ENCODE peak calls at places on chromosomes 11 and 22, in six cellular contexts. G is HCT116, Q is HepG2, C is K562, K is H1, B is GM12878. D is an unnamed sample. For H3K4me1, the result is how much of the 10 kb centered on the place peaks cover.

GRCh38 chr11:119363874-119364590 is 17.5 kb downstream of the USP2 start:
- DNase-seq in C (peak), B (no peak), G (no peak), K (peak), Q (no peak), D (no peak)

GRCh38 chr11:117915219-117915618 is 14.0 kb downstream of the TMPRSS13 start:
- DNase-seq in G (no peak), Q (no peak), K (no peak), C (no peak), B (no peak), D (no peak)

GRCh38 chr11:78350646-78351165 is 66.9 kb downstream of the GAB2 start:
- DNase-seq in C (no peak), B (peak), G (no peak), K (no peak), Q (no peak), D (no peak)

GRCh38 chr22:45284705-45285305 is at the start of gene UPK3A:
- DNase-seq in K (peak), Q (no peak), G (peak), C (no peak), B (no peak), D (no peak)

GRCh38 chr11:71284525-71285092 is 32.2 kb upstream of the SHANK2 start:
- DNase-seq in B (no peak), K (no peak), G (no peak), C (no peak), Q (peak), D (no peak)

GRCh38 chr11:118917488-118918127 is 8.1 kb downstream of the BCL9L start:
- DNase-seq in Q (peak), C (no peak), B (no peak), K (no peak), G (no peak), D (no peak)

GRCh38 chr22:37062366-37062655 is 10.8 kb downstream of the KCTD17 start:
- DNase-seq in B (no peak), C (no peak), G (no peak), K (no peak), Q (no peak), D (no peak)

GRCh38 chr11:33266418-33267215 is 9.4 kb downstream of the HIPK3 start:
- DNase-seq in G (no peak), Q (peak), K (no peak), C (no peak), B (no peak), D (no peak)

DNA sequence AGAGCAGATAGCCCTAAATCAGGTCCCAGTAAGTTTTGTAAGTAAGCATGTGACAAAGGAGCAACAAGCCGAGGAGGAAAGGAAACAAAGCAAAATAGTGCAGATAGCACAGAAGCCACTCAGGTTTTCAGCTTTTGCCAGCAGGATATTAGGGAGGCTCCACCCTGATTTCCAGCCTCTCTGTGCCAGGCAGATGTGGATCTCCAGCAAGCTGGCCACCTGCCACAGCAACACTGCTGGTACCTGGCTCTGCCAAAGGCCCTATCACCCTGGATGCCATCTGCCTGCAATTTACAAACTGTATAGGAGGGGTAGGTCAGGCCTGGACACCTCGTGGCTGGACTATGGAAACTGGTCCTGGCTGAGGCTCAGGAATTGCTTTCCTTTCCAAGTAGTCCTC is 12.2 kb upstream of the NNMT start:
- DNase-seq in C (no peak), B (no peak), Q (no peak), G (no peak), K (peak), D (no peak)
- H3K4me3 ChIP-seq in C (no peak), B (no peak), Q (no peak), G (no peak), K (no peak), D (no peak)

GRCh38 chr11:83011333-83012167 is 60.1 kb downstream of the RAB30 start:
- DNase-seq in G (no peak), Q (no peak), B (no peak), K (no peak), C (no peak), D (no peak)
- H3K4me1 ChIP-seq in G (under half), Q (half or more), B (under half), K (under half), C (under half), D (under half)

GRCh38 chr11:7275133-7275532 is 23.4 kb downstream of the SYT9 start:
- DNase-seq in Q (no peak), C (no peak), B (no peak), G (no peak), K (no peak), D (no peak)

GRCh38 chr11:7270233-7270760 is 18.6 kb downstream of the SYT9 start:
- DNase-seq in K (no peak), B (no peak), C (no peak), G (no peak), Q (no peak), D (no peak)

GRCh38 chr11:7268727-7269126 is 17.0 kb downstream of the SYT9 start:
- DNase-seq in Q (no peak), G (no peak), K (no peak), C (no peak), B (no peak), D (no peak)

DNA sequence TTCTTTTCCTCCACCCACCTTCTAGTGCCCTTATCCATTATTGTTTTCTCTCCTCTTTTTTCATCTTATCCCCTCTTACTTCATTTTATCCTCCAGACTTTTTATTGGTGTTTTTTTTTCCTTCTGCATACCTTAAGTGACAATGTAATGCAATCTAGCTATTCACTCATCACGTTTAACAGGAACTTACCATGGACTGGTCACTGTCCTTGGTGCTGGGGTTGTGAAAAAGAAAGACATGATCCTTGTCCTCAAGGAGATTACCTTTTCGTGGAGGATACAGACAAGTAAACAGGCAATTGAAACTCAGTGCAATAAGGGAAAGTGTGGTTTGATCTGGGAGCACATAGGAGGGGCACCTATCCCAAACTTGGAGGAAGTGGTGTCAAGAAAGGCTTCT is 20.7 kb downstream of the SYT9 start:
- DNase-seq in G (no peak), Q (no peak), B (no peak), K (no peak), C (no peak), D (no peak)
- TF ChIP-seq ZNF274 in G (no peak), Q (no peak), B (no peak), K (no peak), C (no peak), D (no peak)

GRCh38 chr11:35145249-35145648 is 6.3 kb downstream of the CD44 start:
- DNase-seq in C (peak), B (peak), K (no peak), G (no peak), Q (no peak), D (no peak)

GRCh38 chr11:35142481-35143207 is 3.7 kb downstream of the CD44 start:
- DNase-seq in K (no peak), Q (peak), C (peak), G (no peak), B (no peak), D (no peak)

GRCh38 chr11:35144811-35145210 is 5.8 kb downstream of the CD44 start:
- DNase-seq in Q (no peak), B (no peak), G (no peak), K (no peak), C (no peak), D (no peak)

GRCh38 chr11:35143509-35144102 is 4.6 kb downstream of the CD44 start:
- DNase-seq in Q (no peak), K (no peak), B (no peak), G (no peak), C (no peak), D (no peak)

DNA sequence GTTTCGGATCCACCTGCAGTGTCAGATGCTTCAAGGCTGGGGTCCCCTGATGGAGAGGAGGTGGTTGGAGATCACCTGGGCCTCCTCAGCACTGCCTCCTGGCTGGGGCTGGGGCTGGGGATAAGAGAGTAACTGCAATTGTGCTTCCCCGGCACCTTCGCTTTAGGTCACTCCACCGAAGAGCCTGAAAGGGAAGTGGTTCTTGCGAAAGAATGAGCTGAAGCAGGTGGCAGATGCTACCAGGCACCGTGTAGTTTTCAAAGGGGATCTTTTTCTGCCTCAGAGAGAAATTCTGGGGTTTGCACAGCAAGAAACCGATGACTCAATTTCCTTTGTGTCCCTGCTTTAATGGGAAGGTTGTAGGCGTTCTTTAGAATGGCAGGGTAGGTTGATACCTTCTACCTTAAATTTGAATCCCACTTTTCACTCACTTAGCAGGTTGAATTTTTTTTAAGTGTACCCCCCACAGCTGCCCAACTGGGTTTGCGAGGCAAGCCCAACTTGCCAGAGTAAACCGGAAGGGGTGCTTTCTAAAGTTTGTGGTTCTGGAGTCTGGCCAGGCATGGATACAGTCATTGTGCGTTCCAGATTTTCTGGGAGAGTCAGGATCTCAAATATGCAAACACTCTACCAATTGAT is 5.3 kb downstream of the CD44 start:
- DNase-seq in C (no peak), K (no peak), Q (no peak), B (peak), G (no peak), D (no peak)
- H3K4me3 ChIP-seq in C (no peak), K (no peak), Q (no peak), B (peak), G (peak), D (no peak)

DNA sequence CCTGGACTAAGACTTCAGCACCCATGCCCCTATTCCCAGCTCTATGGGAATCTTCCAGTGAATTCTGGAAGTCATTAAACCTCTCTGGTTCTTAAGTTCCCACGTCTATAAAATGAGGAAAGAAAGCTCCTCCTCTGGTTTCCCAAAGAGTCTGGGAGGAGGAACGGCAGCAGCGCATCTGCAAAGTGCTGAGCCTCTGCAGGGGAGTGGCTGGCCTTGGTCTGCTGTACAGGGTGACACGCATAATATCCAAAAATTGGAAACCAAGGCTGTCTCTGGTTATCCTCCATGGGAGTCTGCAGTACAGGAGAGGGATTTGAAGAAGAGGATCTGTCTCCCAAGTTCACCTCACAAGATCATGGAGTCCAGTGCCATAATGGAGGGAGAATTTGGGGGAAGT is 73.7 kb upstream of the TP53I11 start:
- DNase-seq in C (no peak), G (no peak), B (no peak), K (no peak), Q (no peak), D (no peak)
- H3K4me1 ChIP-seq in C (under half), G (under half), B (under half), K (under half), Q (under half), D (under half)

D was measured in NT2/D1.